ENCODE peak calls at places on chromosome 5, in nine cellular contexts. Y is thyroid gland, G is HCT116, F is transverse colon, O is stomach, V is tibial artery, E is body of pancreas, Z is GM12878, I is adrenal gland. A is an unnamed sample. For H3K4me1, the result is how much of the 10 kb centered on the place peaks cover.

GRCh38 chr5:133287500-133287899 is 235.7 kb downstream of the HSPA4 start:
- DNase-seq in Y (no peak), G (peak), F (peak), O (peak), V (no peak), E (peak), Z (no peak), I (no peak), A (no peak)

GRCh38 chr5:5598547-5599113 is 176.2 kb downstream of the ICE1 start:
- DNase-seq in Y (no peak), G (peak), F (no peak), O (no peak), V (no peak), E (no peak), Z (no peak), I (no peak), A (no peak)

GRCh38 chr5:51172853-51173635 is 210.2 kb upstream of the ISL1 start:
- DNase-seq in Y (no peak), G (no peak), F (no peak), O (no peak), V (no peak), E (no peak), Z (no peak), I (no peak), A (no peak)

GRCh38 chr5:92237896-92238295 is 854.8 kb upstream of the ARRDC3 start:
- DNase-seq in Y (no peak), G (no peak), F (no peak), O (no peak), V (no peak), E (no peak), Z (no peak), I (no peak), A (no peak)

GRCh38 chr5:114387433-114387832 is 25.6 kb downstream of the KCNN2 start:
- DNase-seq in Y (no peak), G (no peak), F (no peak), O (no peak), V (no peak), E (no peak), Z (no peak), I (no peak), A (no peak)

GRCh38 chr5:109829331-109829730 is 139.6 kb downstream of the MAN2A1 start:
- DNase-seq in Y (no peak), G (no peak), F (no peak), O (no peak), V (no peak), E (no peak), Z (no peak), I (no peak), A (no peak)

GRCh38 chr5:124507688-124508087 is 238.8 kb downstream of the ZNF608 start:
- DNase-seq in Y (no peak), G (no peak), F (no peak), O (no peak), V (no peak), E (no peak), Z (no peak), I (no peak), A (no peak)

GRCh38 chr5:1152156-1152555 is 40.3 kb upstream of the SLC12A7 start:
- DNase-seq in Y (no peak), G (no peak), F (no peak), O (no peak), V (no peak), E (no peak), Z (no peak), I (no peak), A (no peak)

GRCh38 chr5:67149933-67150523 is 46.6 kb downstream of the CD180 start:
- DNase-seq in Y (no peak), G (no peak), F (no peak), O (no peak), V (no peak), E (no peak), Z (no peak), I (no peak), A (no peak)

GRCh38 chr5:174319551-174319950 is 274.0 kb downstream of the NSG2 start:
- DNase-seq in Y (no peak), G (no peak), F (no peak), O (no peak), V (no peak), E (no peak), Z (no peak), I (no peak), A (no peak)

GRCh38 chr5:1445895-1446601 is 808 bp upstream of the SLC6A3 start:
- DNase-seq in Y (no peak), G (no peak), F (no peak), O (peak), V (no peak), E (no peak), Z (no peak), I (no peak), A (no peak)

GRCh38 chr5:176543428-176544182 is 5.5 kb upstream of the CDHR2 start:
- DNase-seq in Y (peak), G (no peak), F (peak), O (peak), V (no peak), E (peak), Z (no peak), I (no peak), A (peak)
- H3K4me3 ChIP-seq in Y (peak), G (peak), F (peak), O (peak), V (peak), E (peak), Z (peak), I (peak), A (peak)

DNA sequence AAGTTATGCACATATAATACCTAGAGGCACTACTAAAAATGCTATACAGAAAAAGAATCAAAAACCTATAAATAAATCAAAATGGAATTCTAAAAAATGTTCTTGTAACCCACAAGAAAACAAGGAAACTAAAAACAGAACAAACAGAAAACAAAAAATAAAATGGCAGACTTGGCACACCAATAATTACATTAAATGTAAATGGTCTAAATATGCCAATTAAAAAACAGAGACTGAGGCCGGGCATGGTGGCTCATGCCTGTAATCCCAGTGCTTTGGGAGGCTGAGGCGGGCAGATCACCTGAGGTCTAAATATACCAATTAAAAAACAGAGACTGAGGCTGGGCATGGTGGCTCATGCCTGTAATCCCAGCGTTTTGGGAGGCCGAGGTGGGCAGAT is 142.2 kb downstream of the SLIT3 start:
- DNase-seq in Y (no peak), G (no peak), F (no peak), O (no peak), V (no peak), E (no peak), Z (no peak), I (no peak), A (no peak)
- TF ChIP-seq CTCF in Y (no peak), G (no peak), F (no peak), O (no peak), V (no peak), E (no peak), Z (no peak), I (no peak), A (no peak)

DNA sequence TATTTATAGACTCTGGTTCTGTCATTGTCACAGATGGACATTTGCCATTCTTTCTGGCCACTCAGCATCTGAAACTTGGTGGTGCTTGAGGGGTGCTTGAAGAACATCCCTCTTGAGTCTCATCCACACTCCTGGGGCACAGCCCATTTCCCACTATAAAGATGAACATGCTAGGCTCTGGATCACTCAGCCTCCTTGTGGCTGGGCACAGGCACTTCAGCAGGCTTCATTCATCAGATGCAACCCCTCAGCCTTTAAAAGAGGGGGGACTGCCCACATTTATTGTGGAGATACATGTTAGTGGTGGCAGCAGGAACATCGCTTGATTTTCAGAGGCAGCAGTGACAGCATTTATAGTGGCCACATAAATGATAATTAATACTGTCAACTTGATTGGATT is 124.7 kb upstream of the NIPBL start:
- DNase-seq in Y (no peak), G (no peak), F (no peak), O (no peak), V (no peak), E (no peak), Z (no peak), I (no peak), A (no peak)
- H3K4me1 ChIP-seq in Y (under half), G (under half), F (under half), O (under half), V (under half), E (under half), Z (under half), I (under half), A (under half)

GRCh38 chr5:76403963-76404693 is 1.0 kb downstream of the IQGAP2 start:
- DNase-seq in Y (peak), G (no peak), F (peak), O (peak), V (peak), E (peak), Z (peak), I (peak), A (peak)

GRCh38 chr5:76404694-76405306 is 1.7 kb downstream of the IQGAP2 start:
- DNase-seq in Y (no peak), G (no peak), F (no peak), O (no peak), V (no peak), E (no peak), Z (no peak), I (no peak), A (no peak)

GRCh38 chr5:76408104-76408644 is 5.1 kb downstream of the IQGAP2 start:
- DNase-seq in Y (no peak), G (no peak), F (no peak), O (no peak), V (no peak), E (no peak), Z (no peak), I (peak), A (no peak)

GRCh38 chr5:76406014-76406413 is 2.9 kb downstream of the IQGAP2 start:
- DNase-seq in Y (no peak), G (no peak), F (no peak), O (no peak), V (no peak), E (no peak), Z (no peak), I (no peak), A (no peak)

DNA sequence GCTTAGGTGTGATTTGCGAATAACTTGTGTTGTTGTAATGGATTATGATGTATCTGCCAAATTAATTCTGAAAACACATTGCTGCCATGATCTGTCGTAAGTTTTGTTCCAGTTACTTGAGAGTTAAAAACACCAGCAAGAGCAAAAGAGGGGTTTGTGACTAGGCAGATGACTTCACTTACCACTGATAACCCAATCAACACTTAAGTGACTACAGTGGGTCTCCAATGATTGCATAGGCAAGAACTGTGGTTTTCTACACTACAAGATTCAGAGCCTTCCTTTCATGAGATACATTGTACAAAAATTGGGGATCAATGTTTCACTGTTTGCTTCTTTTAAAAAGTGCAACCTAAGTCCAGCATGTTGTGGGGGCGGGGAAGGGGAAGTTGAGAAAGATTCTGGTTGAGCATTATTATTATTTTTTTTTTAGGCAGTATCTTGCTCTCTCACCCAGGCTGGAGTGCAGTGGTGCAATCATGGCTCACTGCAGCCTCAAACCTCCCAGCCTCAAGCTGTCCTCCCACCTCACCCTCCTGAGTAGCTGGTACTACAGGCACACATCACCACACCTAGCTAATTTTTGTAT is 3.6 kb downstream of the IQGAP2 start:
- DNase-seq in Y (no peak), G (no peak), F (no peak), O (no peak), V (no peak), E (no peak), Z (no peak), I (no peak), A (no peak)
- H3K4me3 ChIP-seq in Y (no peak), G (no peak), F (no peak), O (no peak), V (no peak), E (no peak), Z (no peak), I (no peak), A (no peak)

A was measured in lung.